ENCODE peak calls at places on chromosomes 6 and 20, in ten cellular contexts. N is prostate gland, J is K562, H is uterus, F is heart left ventricle, W is tibial nerve, B is suprapubic skin, D is breast epithelium, R is IMR-90, Y is stomach. K is an unnamed sample.

GRCh38 chr6:137258170-137258569 is 39.0 kb upstream of the IFNGR1 start:
- DNase-seq in N (no peak), J (no peak), H (no peak), F (no peak), W (no peak), B (no peak), D (no peak), R (no peak), Y (no peak), K (no peak)

GRCh38 chr6:118697554-118697953 is 46.2 kb upstream of the CEP85L start:
- DNase-seq in N (no peak), J (no peak), H (no peak), F (no peak), W (no peak), B (no peak), D (no peak), R (no peak), Y (no peak), K (no peak)

GRCh38 chr20:32440069-32440757 is 82.1 kb downstream of the ASXL1 start:
- DNase-seq in N (no peak), J (no peak), H (no peak), F (no peak), W (no peak), B (no peak), D (no peak), R (no peak), Y (peak; percentile 20), K (peak; percentile 37)

GRCh38 chr6:47134476-47135189 is 92.5 kb upstream of the ADGRF1 start:
- DNase-seq in N (peak; percentile 50), J (peak; percentile 74), H (no peak), F (no peak), W (no peak), B (no peak), D (no peak), R (peak; percentile 96), Y (no peak), K (no peak)

GRCh38 chr6:79170915-79171314 is 63.6 kb downstream of the HMGN3 start:
- DNase-seq in N (peak; percentile 24), J (no peak), H (no peak), F (no peak), W (no peak), B (no peak), D (no peak), R (peak; percentile 1), Y (no peak), K (no peak)

GRCh38 chr6:158648682-158649131 is 1.1 kb upstream of the SYTL3 start:
- DNase-seq in N (no peak), J (no peak), H (no peak), F (no peak), W (no peak), B (no peak), D (no peak), R (peak; percentile 96), Y (peak; percentile 7), K (no peak)

GRCh38 chr20:24779166-24779565 is 169.9 kb upstream of the CST7 start:
- DNase-seq in N (no peak), J (no peak), H (no peak), F (no peak), W (no peak), B (peak; percentile 26), D (peak; percentile 7), R (no peak), Y (no peak), K (no peak)

GRCh38 chr6:163048345-163048744 is 320.6 kb downstream of the PACRG start:
- DNase-seq in N (no peak), J (no peak), H (no peak), F (no peak), W (no peak), B (no peak), D (no peak), R (no peak), Y (no peak), K (no peak)

GRCh38 chr6:149459761-149460160 is 25.1 kb downstream of the ZC3H12D start:
- DNase-seq in N (no peak), J (no peak), H (no peak), F (no peak), W (no peak), B (no peak), D (no peak), R (peak; percentile 73), Y (no peak), K (no peak)

GRCh38 chr6:92376711-92377110 is 1042.6 kb downstream of the EPHA7 start:
- DNase-seq in N (no peak), J (no peak), H (no peak), F (no peak), W (peak; percentile 12), B (no peak), D (no peak), R (peak; percentile 2), Y (no peak), K (no peak)

GRCh38 chr6:86937219-86938079 is at the start of gene HTR1E:
- DNase-seq in N (peak; percentile 9), J (peak; percentile 51), H (peak; percentile 16), F (no peak), W (peak; percentile 11), B (no peak), D (no peak), R (peak; percentile 2), Y (peak; percentile 79), K (no peak)

GRCh38 chr6:31888281-31889258 is 8.9 kb downstream of the EHMT2 start:
- DNase-seq in N (no peak), J (peak; percentile 67), H (no peak), F (no peak), W (no peak), B (no peak), D (no peak), R (no peak), Y (peak; percentile 51), K (no peak)

GRCh38 chr6:137883400-137883888 is 16.4 kb downstream of the TNFAIP3 start:
- DNase-seq in N (no peak), J (no peak), H (no peak), F (no peak), W (no peak), B (no peak), D (no peak), R (peak; percentile 40), Y (no peak), K (no peak)

GRCh38 chr6:11644601-11645000 is 107.1 kb downstream of the TMEM170B start:
- DNase-seq in N (no peak), J (no peak), H (no peak), F (no peak), W (no peak), B (no peak), D (no peak), R (no peak), Y (no peak), K (no peak)

GRCh38 chr6:144528605-144529425 is 243.7 kb downstream of the UTRN start:
- DNase-seq in N (no peak), J (no peak), H (no peak), F (no peak), W (no peak), B (no peak), D (no peak), R (peak; percentile 28), Y (no peak), K (no peak)

DNA sequence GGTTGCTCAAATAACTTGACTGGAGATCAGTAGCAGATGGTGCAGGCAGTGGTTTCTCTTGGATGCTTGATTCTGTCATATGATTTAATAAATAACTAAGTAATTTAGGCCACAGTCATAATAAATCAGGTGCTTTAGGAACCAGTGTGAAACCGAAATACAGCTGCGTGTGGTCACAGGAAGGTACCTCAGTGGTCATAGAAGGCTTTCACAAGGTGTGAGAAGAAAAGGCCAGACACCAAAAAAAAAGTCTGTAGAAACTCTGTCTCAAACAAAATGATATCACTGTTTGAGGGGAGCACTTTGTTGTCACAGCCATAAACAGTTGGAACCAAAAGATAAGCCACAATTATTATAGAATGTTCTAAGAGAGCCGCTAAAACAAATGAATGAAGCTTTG is 56.5 kb downstream of the ARMC2 start:
- DNase-seq in N (no peak), J (no peak), H (no peak), F (no peak), W (no peak), B (no peak), D (no peak), R (no peak), Y (no peak), K (no peak)
- TF ChIP-seq CTCF in N (no peak), J (no peak), H (no peak), F (no peak), W (no peak), B (no peak), D (no peak), R (no peak), Y (no peak), K (no peak)

DNA sequence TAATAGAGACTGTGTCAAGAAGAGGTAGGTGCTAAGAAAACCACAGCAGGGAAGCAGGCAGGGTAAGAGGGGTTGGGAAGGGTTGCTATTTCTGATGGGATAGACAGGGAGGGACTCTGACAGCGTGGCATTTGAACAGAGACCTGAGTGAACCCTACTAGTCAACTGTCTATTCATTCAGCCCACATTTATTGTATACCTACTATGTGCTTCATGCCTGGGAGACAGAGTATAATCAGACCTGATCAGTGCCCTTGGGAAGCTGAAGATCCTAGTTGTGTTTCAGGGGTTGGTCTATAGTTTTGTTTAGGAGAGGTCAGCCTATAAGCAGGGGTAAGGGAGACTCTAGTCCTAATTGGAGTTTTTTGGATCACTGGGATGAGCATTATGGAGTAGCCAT is 14.9 kb upstream of the CAPN11 start:
- DNase-seq in N (no peak), J (no peak), H (no peak), F (no peak), W (no peak), B (no peak), D (no peak), R (no peak), Y (no peak), K (no peak)
- TF ChIP-seq POLR2A in N (no peak), J (no peak), H (no peak), F (no peak), W (no peak), B (no peak), D (no peak), R (no peak), Y (no peak), K (no peak)

DNA sequence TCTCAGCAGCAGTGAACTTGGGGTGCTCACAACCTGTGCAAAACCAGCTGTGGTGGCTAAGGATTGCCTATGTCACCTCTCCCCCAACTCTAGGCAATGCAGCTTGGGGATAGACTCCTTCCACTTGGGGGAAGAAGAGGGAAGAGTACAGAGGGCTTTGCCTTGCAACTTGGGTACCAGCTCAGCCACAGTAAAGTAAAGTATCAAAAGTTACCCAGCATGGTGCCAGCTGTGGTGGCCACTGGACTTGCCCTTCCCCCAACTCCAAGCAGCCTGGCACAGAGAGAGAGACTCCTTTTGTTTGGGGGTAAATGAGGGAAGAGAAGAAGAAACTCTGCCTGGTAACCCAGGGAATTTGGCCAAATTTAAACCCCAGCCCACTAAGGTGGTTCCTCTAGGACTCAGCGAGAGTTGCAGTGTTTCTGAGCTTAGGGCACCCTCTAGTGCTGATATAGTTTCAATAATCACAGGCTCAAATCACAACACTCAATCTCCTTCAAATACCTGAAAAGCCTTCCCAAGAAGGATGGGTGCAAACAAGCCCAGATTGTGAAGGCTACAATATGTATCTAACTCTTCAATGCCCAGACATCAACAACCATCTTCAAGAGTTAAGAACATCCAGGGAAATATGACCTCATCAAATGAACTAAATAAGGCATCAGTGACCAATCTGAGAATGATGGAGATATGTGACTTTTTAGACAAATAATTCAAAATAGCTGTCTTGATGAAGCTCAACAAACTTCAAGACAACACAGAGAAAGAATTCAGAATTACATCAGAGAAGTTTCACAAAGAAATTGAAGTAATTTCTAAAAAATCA is 7.6 kb upstream of the DEFB129 start:
- DNase-seq in N (no peak), J (no peak), H (no peak), F (no peak), W (no peak), B (no peak), D (no peak), R (peak; percentile 7), Y (no peak), K (no peak)
- TF ChIP-seq CTCF in N (no peak), J (peak; percentile 45), H (no peak), F (peak; percentile 43), W (no peak), B (no peak), D (no peak), R (peak; percentile 43), Y (no peak), K (no peak)

GRCh38 chr6:33200234-33201146 is at the start of the genes RXRB and SLC39A7:
- DNase-seq in N (peak; percentile 99), J (peak; percentile 89), H (peak; percentile 99), F (peak; percentile 99), W (peak; percentile 98), B (peak; percentile 100), D (peak; percentile 99), R (peak; percentile 99), Y (peak; percentile 99), K (peak; percentile 99)
- TF ChIP-seq POLR2A in N (peak; percentile 56), J (peak; percentile 99), H (peak; percentile 42), F (no peak), W (peak; percentile 39), B (peak; percentile 73), D (peak; percentile 48), R (peak; percentile 92), Y (no peak), K (no peak)